ENCODE peak calls at places on chromosomes 6 and 20, in four cellular contexts. V is K562, D is H1, N is GM12878. S is an unnamed sample.

GRCh38 chr20:2237059-2237458 is 58.7 kb upstream of the TGM3 start:
- DNase-seq in V (no peak), D (no peak), N (no peak), S (no peak)

GRCh38 chr20:63709149-63709527 is 1.3 kb downstream of the ZGPAT start:
- DNase-seq in V (no peak), D (no peak), N (no peak), S (no peak)

GRCh38 chr6:46044876-46045617 is 29.4 kb upstream of the CLIC5 start:
- DNase-seq in V (no peak), D (no peak), N (no peak), S (no peak)

GRCh38 chr20:59895908-59896307 is 37.5 kb downstream of the SYCP2 start:
- DNase-seq in V (no peak), D (no peak), N (no peak), S (no peak)

GRCh38 chr20:41218466-41218865 is 81.1 kb downstream of the PLCG1 start:
- DNase-seq in V (no peak), D (no peak), N (no peak), S (no peak)

GRCh38 chr6:11848852-11849731 is 70.5 kb upstream of the ADTRP start:
- DNase-seq in V (no peak), D (no peak), N (no peak), S (no peak)

GRCh38 chr6:166006593-166007301 is 160.9 kb downstream of the TBXT start:
- DNase-seq in V (no peak), D (peak), N (no peak), S (no peak)

GRCh38 chr6:22306741-22307466 is 10.1 kb upstream of the PRL start:
- DNase-seq in V (no peak), D (no peak), N (no peak), S (no peak)

GRCh38 chr6:41655706-41656668 is 17.7 kb downstream of the MDFI start:
- DNase-seq in V (no peak), D (peak), N (no peak), S (no peak)

GRCh38 chr6:12990162-12990561 is 273.6 kb downstream of the PHACTR1 start:
- DNase-seq in V (no peak), D (no peak), N (no peak), S (no peak)

GRCh38 chr20:53495357-53495756 is 98.3 kb downstream of the ZNF217 start:
- DNase-seq in V (no peak), D (peak), N (no peak), S (no peak)

GRCh38 chr6:63352587-63353281 is 33.0 kb upstream of the LGSN start:
- DNase-seq in V (no peak), D (no peak), N (peak), S (peak)

GRCh38 chr6:48505621-48506020 is 394.6 kb upstream of the PTCHD4 start:
- DNase-seq in V (no peak), D (no peak), N (no peak), S (no peak)

GRCh38 chr6:10951675-10952282 is 64.9 kb downstream of the SYCP2L start:
- DNase-seq in V (no peak), D (no peak), N (no peak), S (peak)

GRCh38 chr6:129592516-129593232 is 117.3 kb downstream of the ARHGAP18 start:
- DNase-seq in V (no peak), D (no peak), N (no peak), S (no peak)

GRCh38 chr20:7411075-7411474 is 529.2 kb downstream of the HAO1 start:
- DNase-seq in V (no peak), D (no peak), N (no peak), S (no peak)

GRCh38 chr6:11064836-11065235 is 20.7 kb upstream of the ELOVL2 start:
- DNase-seq in V (no peak), D (no peak), N (no peak), S (no peak)

GRCh38 chr6:166423781-166424180 is 41.0 kb upstream of the MPC1 start:
- DNase-seq in V (no peak), D (no peak), N (no peak), S (no peak)

GRCh38 chr6:55040102-55040848 is 134.0 kb upstream of the HCRTR2 start:
- DNase-seq in V (no peak), D (no peak), N (no peak), S (no peak)

GRCh38 chr20:63465380-63466249 is 6.8 kb downstream of the KCNQ2 start:
- DNase-seq in V (no peak), D (no peak), N (no peak), S (no peak)

GRCh38 chr20:51371720-51372119 is 170.8 kb downstream of the NFATC2 start:
- DNase-seq in V (no peak), D (no peak), N (no peak), S (no peak)

GRCh38 chr20:51366155-51366886 is 176.2 kb downstream of the NFATC2 start:
- DNase-seq in V (no peak), D (no peak), N (no peak), S (no peak)

GRCh38 chr20:51369503-51369902 is 173.0 kb downstream of the NFATC2 start:
- DNase-seq in V (no peak), D (no peak), N (no peak), S (no peak)

GRCh38 chr20:51365670-51366069 is 176.8 kb downstream of the NFATC2 start:
- DNase-seq in V (no peak), D (no peak), N (no peak), S (no peak)

GRCh38 chr20:51368461-51369211 is 173.9 kb downstream of the NFATC2 start:
- DNase-seq in V (no peak), D (no peak), N (no peak), S (no peak)
- TF ChIP-seq SIN3A in V (no peak), D (no peak), N (no peak), S (no peak)

GRCh38 chr6:2480267-2480966 is 235.0 kb upstream of the GMDS start:
- DNase-seq in V (no peak), D (no peak), N (no peak), S (no peak)
- TF ChIP-seq KDM1A in V (no peak), D (no peak), N (no peak), S (no peak)

DNA sequence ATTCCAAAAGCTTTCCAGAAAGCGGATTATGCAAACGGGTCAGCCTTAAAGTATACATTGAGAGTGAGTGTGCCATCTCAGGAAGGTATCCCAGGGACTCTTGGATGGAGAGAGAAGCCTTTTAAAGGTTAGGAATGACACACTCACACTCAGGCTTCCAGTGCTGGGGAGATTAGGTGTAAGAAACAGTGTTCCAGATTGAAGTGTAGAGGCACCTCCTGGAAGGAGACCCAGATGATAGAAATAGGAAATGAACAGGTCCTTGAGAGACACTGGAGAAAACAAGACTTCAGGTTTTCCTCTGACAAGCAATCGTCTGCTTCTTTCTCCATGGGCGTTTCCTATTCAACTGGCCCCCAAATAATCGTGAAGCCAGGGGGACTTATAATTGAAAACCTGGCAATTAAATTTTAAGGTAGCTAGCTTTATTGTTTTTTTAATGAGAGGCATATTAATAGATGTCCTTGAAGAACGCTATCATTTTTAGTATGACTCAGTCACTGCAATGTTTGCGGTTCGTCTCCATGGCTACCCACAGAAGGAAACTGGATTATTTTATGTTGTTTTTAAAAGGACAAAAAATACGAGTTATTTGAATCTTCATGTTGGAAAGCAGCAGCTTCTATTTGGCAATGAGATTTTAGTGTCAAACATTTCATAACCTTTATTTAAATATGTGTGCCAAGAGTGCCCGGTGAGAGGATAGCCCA is 85.3 kb downstream of the TRMT6 start:
- DNase-seq in V (no peak), D (no peak), N (no peak), S (no peak)
- TF ChIP-seq SIN3A in V (no peak), D (no peak), N (no peak), S (no peak)

DNA sequence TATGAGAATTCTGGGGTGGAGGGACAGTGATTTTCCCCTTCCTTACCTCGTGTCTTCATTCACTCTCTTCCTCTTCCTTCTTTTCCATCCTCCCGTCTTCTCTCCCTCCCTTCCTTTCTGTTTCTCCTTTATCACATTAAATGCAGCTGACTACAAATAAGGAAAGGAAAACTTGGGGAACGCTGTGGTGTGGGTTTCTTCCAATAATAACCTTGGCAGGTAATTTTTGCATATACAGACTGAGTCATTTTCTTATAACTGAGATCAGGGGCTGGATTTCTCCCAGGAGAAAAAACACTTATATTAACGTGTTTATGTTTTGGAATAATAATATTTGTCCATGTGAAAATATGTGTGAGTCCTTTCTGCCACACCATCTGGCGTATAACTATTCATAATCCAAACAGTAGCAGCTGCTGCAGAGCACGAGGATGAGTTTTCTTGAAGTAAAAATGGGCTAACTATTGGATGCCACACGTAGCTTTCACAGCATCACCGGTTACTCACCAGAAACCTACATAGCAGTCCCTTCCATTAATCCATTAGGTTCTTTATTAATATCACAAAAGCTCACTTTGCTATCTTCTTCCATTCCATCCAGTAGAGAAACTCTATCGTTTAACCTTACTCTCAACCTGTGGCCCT is 139.2 kb upstream of the SASH1 start:
- DNase-seq in V (no peak), D (no peak), N (no peak), S (no peak)
- TF ChIP-seq KDM1A in V (no peak), D (no peak), N (no peak), S (no peak)

GRCh38 chr20:58107533-58107932 is 120.9 kb downstream of the ANKRD60 start:
- DNase-seq in V (no peak), D (no peak), N (no peak), S (no peak)

GRCh38 chr20:58112017-58112781 is 116.3 kb downstream of the ANKRD60 start:
- DNase-seq in V (no peak), D (no peak), N (peak), S (no peak)

GRCh38 chr20:58109126-58109880 is 119.2 kb downstream of the ANKRD60 start:
- DNase-seq in V (no peak), D (no peak), N (no peak), S (no peak)

GRCh38 chr20:58111340-58112016 is 117.0 kb downstream of the ANKRD60 start:
- DNase-seq in V (no peak), D (peak), N (no peak), S (no peak)

GRCh38 chr20:58109918-58110635 is 118.4 kb downstream of the ANKRD60 start:
- DNase-seq in V (no peak), D (no peak), N (no peak), S (no peak)
- TF ChIP-seq SIN3A in V (no peak), D (no peak), N (no peak), S (no peak)

S was measured in HepG2.